ENCODE peak calls at places on chromosomes 16 and 17, in five cellular contexts. T, C, I, W and Y are unnamed samples.

GRCh38 chr17:73394523-73395450 is 83.0 kb upstream of the CDC42EP4 start:
- DNase-seq in T (no peak), C (no peak), I (no peak), W (no peak), Y (no peak)

GRCh38 chr17:70022175-70022574 is 52.9 kb upstream of the KCNJ16 start:
- DNase-seq in T (no peak), C (no peak), I (no peak), W (no peak), Y (no peak)

GRCh38 chr16:30068750-30069574 is 3.4 kb downstream of the ALDOA start:
- DNase-seq in T (peak), C (peak), I (no peak), W (peak), Y (no peak)

GRCh38 chr16:11560701-11561439 is 25.8 kb downstream of the LITAF start:
- DNase-seq in T (peak), C (peak), I (no peak), W (peak), Y (peak)

GRCh38 chr16:77408607-77409006 is 26.2 kb downstream of the ADAMTS18 start:
- DNase-seq in T (no peak), C (no peak), I (no peak), W (no peak), Y (no peak)

GRCh38 chr17:48639982-48640857 is 14.1 kb upstream of the HOXB9 start:
- DNase-seq in T (peak), C (no peak), I (no peak), W (no peak), Y (no peak)

GRCh38 chr17:27888945-27889344 is 4.2 kb downstream of the LYRM9 start:
- DNase-seq in T (peak), C (no peak), I (no peak), W (no peak), Y (no peak)

GRCh38 chr17:58314706-58315015 is 13.9 kb downstream of the TSPOAP1 start:
- DNase-seq in T (no peak), C (no peak), I (no peak), W (no peak), Y (no peak)

GRCh38 chr16:65773319-65773874 is 593.1 kb upstream of the CDH5 start:
- DNase-seq in T (peak), C (no peak), I (no peak), W (no peak), Y (no peak)

GRCh38 chr17:2058521-2059124 is 3.7 kb downstream of the HIC1 start:
- DNase-seq in T (peak), C (peak), I (no peak), W (peak), Y (no peak)
- H3K27ac ChIP-seq in T (no peak), C (no peak), I (peak), W (no peak), Y (no peak)

GRCh38 chr17:76051571-76051970 is 20.7 kb downstream of the SRP68 start:
- DNase-seq in T (no peak), C (no peak), I (no peak), W (no peak), Y (no peak)

GRCh38 chr17:76051071-76051467 is 21.2 kb downstream of the SRP68 start:
- DNase-seq in T (no peak), C (no peak), I (no peak), W (no peak), Y (peak)

GRCh38 chr17:76053230-76054111 is 18.8 kb downstream of the SRP68 start:
- DNase-seq in T (no peak), C (no peak), I (peak), W (no peak), Y (peak)

GRCh38 chr17:76056882-76057281 is 15.4 kb downstream of the SRP68 start:
- DNase-seq in T (no peak), C (no peak), I (no peak), W (no peak), Y (no peak)

DNA sequence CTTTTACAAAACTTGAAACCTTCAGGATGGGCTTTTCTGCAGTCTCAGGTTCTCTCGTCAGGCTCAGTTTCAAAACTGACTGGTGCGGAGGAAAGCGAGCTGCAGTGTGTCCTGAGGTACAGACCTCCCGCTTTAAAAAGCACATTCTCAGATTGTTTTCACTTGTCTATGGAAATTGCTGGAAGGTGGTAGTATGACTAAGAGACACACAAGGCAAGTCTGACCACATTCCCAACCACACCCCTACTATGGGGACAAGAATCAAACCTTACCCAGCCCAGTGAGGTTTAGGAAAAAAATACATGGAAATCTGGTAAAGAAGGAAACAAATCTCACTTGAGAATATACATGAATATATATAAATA is 18.2 kb downstream of the SRP68 start:
- DNase-seq in T (no peak), C (no peak), I (no peak), W (no peak), Y (peak)
- H3K27ac ChIP-seq in T (no peak), C (no peak), I (no peak), W (no peak), Y (peak)

DNA sequence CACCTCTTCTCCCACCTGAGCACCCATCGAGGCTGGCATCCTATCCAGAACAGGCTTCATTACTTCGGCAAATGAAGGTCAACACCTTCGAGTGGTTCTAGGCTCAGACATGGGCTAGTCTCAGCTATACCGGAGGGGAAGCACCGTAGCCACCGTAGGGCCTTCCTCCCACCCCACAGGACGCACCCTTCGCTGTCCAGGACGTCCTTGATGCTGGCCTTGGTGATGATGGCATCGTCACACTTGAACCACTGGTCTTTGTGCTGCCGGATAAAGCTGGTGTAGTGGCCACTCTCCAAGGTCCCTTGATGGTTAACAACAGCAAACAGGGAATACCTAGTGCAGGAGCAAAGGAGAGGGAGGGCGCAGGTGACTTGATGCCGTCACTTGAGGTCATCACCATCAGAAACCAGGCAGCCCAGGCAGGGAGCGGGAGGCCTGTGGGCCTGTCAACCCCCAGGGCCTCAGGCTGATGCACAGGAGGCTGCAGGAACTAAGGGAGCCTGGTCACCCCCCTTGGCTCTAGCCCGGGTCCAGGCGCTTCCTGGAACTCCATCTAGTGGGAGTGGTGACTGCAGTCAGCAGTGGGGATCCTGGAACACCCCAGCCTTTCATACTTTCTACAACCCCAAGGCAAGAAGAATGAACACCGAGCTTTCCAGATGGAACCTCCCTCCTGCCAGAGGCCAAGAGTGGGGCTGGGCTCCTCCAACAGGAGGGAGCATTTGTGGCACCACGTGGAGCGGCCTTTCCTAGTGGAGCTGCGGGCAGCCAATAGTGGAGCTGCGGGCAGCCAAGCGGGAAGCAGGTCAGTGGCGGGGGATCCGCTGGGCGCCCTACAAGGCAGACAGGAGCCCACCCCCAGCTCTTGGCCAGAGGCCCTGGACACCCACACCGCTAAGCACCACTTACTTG is 38.5 kb downstream of the USP22 start:
- DNase-seq in T (no peak), C (no peak), I (no peak), W (no peak), Y (no peak)
- H3K27ac ChIP-seq in T (no peak), C (no peak), I (no peak), W (no peak), Y (no peak)

GRCh38 chr17:77253611-77254051 is 112.9 kb downstream of the SEC14L1 start:
- DNase-seq in T (peak), C (no peak), I (peak), W (no peak), Y (no peak)
- H3K27ac ChIP-seq in T (no peak), C (no peak), I (peak), W (no peak), Y (peak)

DNA sequence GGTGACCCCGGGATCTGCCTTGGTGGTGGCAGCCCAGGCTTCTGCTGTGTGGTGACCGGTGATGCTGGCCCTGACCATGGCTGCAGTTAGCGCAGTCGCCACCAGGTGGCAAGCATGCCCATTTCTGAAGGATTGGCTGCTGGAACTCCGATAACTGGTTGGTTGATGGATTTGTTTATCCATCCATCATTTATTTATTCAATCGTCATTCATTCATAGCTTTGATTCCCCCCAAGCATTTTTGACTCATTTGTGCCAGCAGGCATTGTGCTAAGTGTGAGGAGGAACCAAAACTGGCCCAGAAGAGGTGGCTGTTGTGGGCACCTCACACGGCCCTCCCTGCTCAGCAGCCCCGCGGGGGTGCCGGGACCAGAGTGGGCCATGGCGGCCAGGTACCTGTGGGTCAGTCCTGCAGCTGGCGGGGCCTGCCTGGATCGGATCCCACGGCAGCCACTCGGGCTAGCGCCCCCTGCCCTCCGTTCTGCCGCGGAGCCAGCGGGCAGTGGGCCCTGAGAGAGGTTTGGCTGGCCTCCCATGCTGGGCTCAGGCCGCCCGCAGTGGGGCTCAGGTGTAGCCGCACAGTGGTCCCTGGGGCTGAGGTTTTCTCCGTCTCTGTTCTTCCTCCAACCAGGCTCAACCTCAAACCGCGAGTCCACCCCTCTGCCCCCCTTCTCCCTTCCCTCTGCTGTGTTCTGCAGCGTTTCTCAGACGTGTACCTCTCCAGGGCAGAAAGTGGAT is 28.8 kb upstream of the ITGA3 start:
- DNase-seq in T (peak), C (peak), I (no peak), W (peak), Y (peak)
- H3K27ac ChIP-seq in T (no peak), C (no peak), I (peak), W (no peak), Y (peak)

DNA sequence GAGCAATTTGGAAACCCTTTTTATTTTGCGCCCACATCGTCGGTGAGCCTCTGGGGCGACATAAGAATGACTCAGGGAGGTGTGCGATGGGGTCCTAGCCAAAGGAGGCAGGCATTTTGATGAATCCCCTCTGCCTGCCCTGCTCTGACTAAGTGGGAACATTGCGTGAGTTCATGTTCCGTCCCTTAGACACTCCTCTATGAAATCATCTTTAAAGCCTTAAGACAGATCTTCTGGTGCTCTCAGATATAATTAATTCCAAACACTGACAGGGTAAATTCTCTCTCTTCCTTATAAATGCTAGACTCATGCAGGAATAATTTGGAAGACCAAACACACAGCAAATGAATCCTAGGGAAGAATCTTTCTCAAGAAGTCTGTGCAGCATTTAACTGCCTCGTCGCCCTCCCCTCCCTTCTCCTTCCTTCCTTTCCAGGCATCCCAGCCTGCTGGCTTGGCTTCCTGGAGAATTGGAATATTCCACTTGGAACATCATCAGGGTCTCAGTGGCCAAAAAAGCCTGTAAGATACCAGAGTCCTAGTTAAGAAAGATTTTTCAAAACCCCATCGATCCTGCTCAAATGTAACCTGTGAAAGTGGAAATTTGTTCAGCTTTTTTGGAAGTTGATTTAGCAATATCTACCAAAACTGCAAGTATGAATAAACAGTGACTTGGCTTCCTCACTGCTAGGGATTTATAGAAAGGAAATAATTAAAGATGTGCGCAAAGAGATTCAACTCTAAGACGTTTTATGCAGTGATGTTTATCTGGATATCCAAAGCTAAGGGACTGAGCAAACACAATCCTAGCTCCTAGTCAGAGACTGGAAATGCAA is 52.5 kb upstream of the FOXF1 start:
- DNase-seq in T (no peak), C (no peak), I (peak), W (no peak), Y (no peak)
- H3K27ac ChIP-seq in T (no peak), C (no peak), I (peak), W (no peak), Y (no peak)